ENCODE peak calls at places on chromosomes 2 and 18, in seven cellular contexts. F is endodermal cell, G is sigmoid colon, Y is tibial artery, Z is transverse colon, A is hepatocyte, P is heart left ventricle. R is an unnamed sample. For H3K9me3 and H3K36me3, the result is how much of the 10 kb centered on the place peaks cover.

GRCh38 chr2:40002339-40002738 is 223.3 kb upstream of the THUMPD2 start:
- DNase-seq in A (no peak), F (no peak), P (no peak), Z (no peak), G (no peak), Y (no peak), R (no peak)

GRCh38 chr2:46422717-46423394 is 56.5 kb upstream of the TMEM247 start:
- DNase-seq in A (no peak), P (no peak), G (no peak), Z (no peak), Y (no peak), F (no peak), R (no peak)

GRCh38 chr2:86350751-86351150 is 13.3 kb upstream of the REEP1 start:
- DNase-seq in A (no peak), F (no peak), Y (no peak), G (no peak), Z (no peak), P (no peak), R (no peak)

GRCh38 chr2:15584767-15585469 is 6.8 kb upstream of the DDX1 start:
- DNase-seq in G (no peak), A (no peak), F (no peak), Z (no peak), P (no peak), Y (no peak), R (no peak)

GRCh38 chr18:8242306-8242705 is 366.9 kb upstream of the RAB12 start:
- DNase-seq in G (no peak), A (no peak), Z (no peak), Y (no peak), P (no peak), F (no peak), R (no peak)

GRCh38 chr18:46856975-46857374 is 60.3 kb downstream of the PIAS2 start:
- DNase-seq in F (no peak), G (no peak), Z (no peak), P (no peak), A (no peak), Y (no peak), R (no peak)

GRCh38 chr2:119196301-119197124 is 27.1 kb upstream of the STEAP3 start:
- DNase-seq in Y (no peak), G (no peak), P (no peak), A (no peak), F (no peak), Z (no peak), R (no peak)

GRCh38 chr18:24910217-24910616 is 441.7 kb downstream of the ZNF521 start:
- DNase-seq in A (no peak), P (no peak), Z (no peak), Y (no peak), F (no peak), G (no peak), R (no peak)

GRCh38 chr2:20617892-20618467 is 32.9 kb downstream of the HS1BP3 start:
- DNase-seq in P (peak), Y (peak), Z (peak), F (peak), A (peak), G (peak), R (peak)

GRCh38 chr2:195612515-195613495 is 44.2 kb upstream of the SLC39A10 start:
- DNase-seq in A (peak), P (no peak), Y (no peak), G (no peak), F (peak), Z (no peak), R (no peak)

GRCh38 chr2:173300458-173300857 is 54.2 kb upstream of the CDCA7 start:
- DNase-seq in F (no peak), Y (no peak), A (peak), G (no peak), P (no peak), Z (no peak), R (no peak)

GRCh38 chr2:173299764-173300163 is 54.9 kb upstream of the CDCA7 start:
- DNase-seq in Y (no peak), A (no peak), P (no peak), Z (no peak), F (peak), G (no peak), R (peak)

GRCh38 chr2:173296235-173296634 is 58.4 kb upstream of the CDCA7 start:
- DNase-seq in Z (no peak), F (no peak), Y (no peak), P (no peak), G (no peak), A (no peak), R (no peak)

GRCh38 chr2:173298536-173299097 is 56.1 kb upstream of the CDCA7 start:
- DNase-seq in A (no peak), G (no peak), P (no peak), F (no peak), Z (no peak), Y (no peak), R (no peak)
- H3K9me3 ChIP-seq in A (under half), G (under half), P (under half), F (half or more), Z (under half), Y (under half), R (under half)

GRCh38 chr2:224948859-224949258 is 93.4 kb downstream of the DOCK10 start:
- DNase-seq in P (no peak), Y (no peak), G (no peak), A (no peak), F (no peak), Z (no peak), R (no peak)
- TF ChIP-seq CTCF in P (no peak), Y (no peak), G (no peak), A (no peak), F (no peak), Z (no peak), R (no peak)

DNA sequence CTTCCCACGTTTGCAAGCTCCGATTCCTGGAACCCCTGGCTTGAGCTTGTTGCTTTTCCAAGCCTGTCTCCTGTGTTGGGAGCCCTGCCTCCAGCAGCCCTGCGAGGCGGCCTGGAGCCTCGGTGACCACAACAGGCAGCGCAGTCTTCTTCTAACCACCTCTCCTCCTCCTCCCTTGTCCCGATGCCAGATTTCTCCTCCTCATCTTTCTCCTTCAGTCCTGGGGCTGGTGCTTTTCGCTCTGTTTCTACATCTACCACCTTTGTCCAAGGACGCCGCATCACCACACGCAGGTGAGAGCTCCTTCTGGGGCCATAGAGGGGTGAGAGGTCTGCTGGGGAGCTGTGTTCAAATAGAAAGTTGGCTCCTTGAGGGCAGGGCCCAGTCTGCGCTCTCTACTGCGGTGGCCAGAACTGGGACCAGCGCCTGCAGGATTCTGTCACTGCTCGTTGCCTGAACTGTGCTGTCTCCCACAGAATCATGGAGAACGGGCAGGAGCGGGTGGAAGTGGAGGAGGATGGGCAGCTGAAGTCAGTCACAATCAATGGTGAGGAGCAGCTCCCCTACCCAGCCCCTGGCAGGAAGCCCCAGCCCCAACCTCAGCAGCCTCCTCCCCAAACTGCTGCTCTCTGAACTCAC is 3.9 kb downstream of the DNAJB2 start:
- DNase-seq in Z (no peak), F (no peak), P (no peak), A (no peak), Y (no peak), G (peak), R (no peak)
- H3K36me3 ChIP-seq in Z (under half), F (under half), P (under half), A (under half), Y (half or more), G (under half), R (half or more)

GRCh38 chr2:12051831-12052230 is 305.4 kb downstream of the LPIN1 start:
- DNase-seq in A (no peak), P (no peak), Z (no peak), Y (no peak), G (no peak), F (no peak), R (no peak)

GRCh38 chr2:12057436-12058166 is 311.2 kb downstream of the LPIN1 start:
- DNase-seq in Z (peak), F (peak), Y (peak), G (peak), P (peak), A (no peak), R (no peak)

GRCh38 chr2:12052771-12053170 is 306.3 kb downstream of the LPIN1 start:
- DNase-seq in Y (no peak), G (no peak), A (no peak), F (no peak), Z (no peak), P (no peak), R (no peak)

GRCh38 chr2:12059616-12060441 is 313.4 kb downstream of the LPIN1 start:
- DNase-seq in Z (no peak), P (no peak), Y (no peak), G (no peak), A (no peak), F (no peak), R (no peak)

GRCh38 chr2:12055219-12055618 is 308.8 kb downstream of the LPIN1 start:
- DNase-seq in F (no peak), Y (no peak), P (no peak), G (no peak), Z (no peak), A (no peak), R (no peak)
- H3K9me3 ChIP-seq in F (under half), Y (under half), P (under half), G (under half), Z (under half), A (under half), R (under half)

DNA sequence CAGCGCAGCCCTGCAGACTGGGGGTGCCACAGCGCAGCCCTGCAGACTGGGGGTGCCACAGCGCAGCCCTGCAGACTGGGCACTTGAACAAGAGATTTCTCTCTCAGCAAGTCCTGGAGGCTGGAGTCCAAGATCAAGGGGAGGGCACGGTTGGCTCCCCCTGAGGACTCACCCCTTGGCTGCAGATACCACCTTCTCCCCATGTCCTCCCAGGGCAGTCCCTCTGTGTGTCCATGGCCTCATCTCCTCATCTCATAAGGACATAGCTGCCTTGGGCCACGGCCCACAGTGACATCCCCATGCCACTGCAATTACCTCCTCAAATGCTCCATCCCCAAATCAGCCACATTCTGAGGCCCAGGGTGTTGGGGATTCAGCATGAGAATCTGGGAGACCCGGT is 98.2 kb downstream of the TPO start:
- DNase-seq in P (no peak), Z (no peak), F (no peak), A (no peak), G (peak), Y (no peak), R (no peak)
- TF ChIP-seq CTCF in P (no peak), Z (no peak), F (no peak), A (no peak), G (no peak), Y (no peak), R (no peak)

GRCh38 chr2:117828870-117829269 is 14.4 kb downstream of the DDX18 start:
- DNase-seq in Z (no peak), Y (no peak), G (no peak), F (no peak), A (no peak), P (no peak), R (no peak)
- H3K36me3 ChIP-seq in Z (under half), Y (half or more), G (under half), F (half or more), A (under half), P (under half), R (half or more)

GRCh38 chr2:443211-443610 is 155.3 kb upstream of the ALKAL2 start:
- DNase-seq in Z (no peak), G (no peak), Y (no peak), P (no peak), A (no peak), F (no peak), R (no peak)
- H3K9me3 ChIP-seq in Z (under half), G (under half), Y (under half), P (under half), A (under half), F (under half), R (under half)

GRCh38 chr18:75730249-75730648 is 302.7 kb upstream of the SMIM21 start:
- DNase-seq in Y (no peak), Z (no peak), G (no peak), A (no peak), F (no peak), P (no peak), R (no peak)

GRCh38 chr18:75728621-75729020 is 301.1 kb upstream of the SMIM21 start:
- DNase-seq in F (no peak), A (no peak), G (no peak), Y (no peak), P (no peak), Z (no peak), R (no peak)

DNA sequence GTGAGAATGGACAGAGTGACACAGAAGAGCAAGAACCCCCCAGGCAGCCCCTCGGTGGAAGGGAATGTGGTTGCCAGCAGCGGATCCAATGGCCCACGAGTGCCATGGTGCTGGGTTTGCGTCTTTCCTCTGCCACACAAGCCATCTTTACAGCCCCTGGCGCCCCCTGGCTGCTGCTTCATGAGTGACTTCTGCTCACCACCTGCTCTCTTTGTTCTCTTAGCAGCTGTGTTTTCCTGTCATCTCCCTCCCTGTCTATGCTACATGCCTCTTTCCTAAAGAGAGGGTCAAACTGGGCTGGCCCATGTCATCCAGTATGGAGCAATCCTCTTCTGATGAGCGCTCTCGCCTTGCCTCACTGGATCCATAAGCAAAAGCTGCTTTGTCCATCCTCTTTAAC is 300.0 kb upstream of the SMIM21 start:
- DNase-seq in G (no peak), F (peak), A (peak), Z (peak), Y (no peak), P (peak), R (peak)
- TF ChIP-seq CTCF in G (no peak), F (peak), A (peak), Z (peak), Y (no peak), P (peak), R (peak)

R was measured in WERI-Rb-1.